ENCODE peak calls at places on chromosomes 11 and 22, in eight cellular contexts. One of them, this sample, is unnamed.

GRCh38 chr11:128207861-128208321 is 379.5 kb downstream of the ETS1 start:
- DNase-seq in NCI-H460: peak; percentile 55
- DNase-seq in activated T-cell treated with anti-CD3 and anti-CD28 coated beads for 1 hour: no peak
- DNase-seq in EL: peak; percentile 92
- DNase-seq in uterus: no peak
- DNase-seq in psoas muscle: no peak
- DNase-seq in activated naive CD4-positive, alpha-beta T cell treated with Interleukin-2 at 50 U/mL for 16 hours: no peak
- DNase-seq in tibial artery: no peak
- DNase-seq in this sample: no peak

GRCh38 chr11:85694385-85694980 is 8.5 kb upstream of the CCDC89 start:
- DNase-seq in NCI-H460: no peak
- DNase-seq in activated T-cell treated with anti-CD3 and anti-CD28 coated beads for 1 hour: no peak
- DNase-seq in uterus: no peak
- DNase-seq in tibial artery: no peak
- DNase-seq in psoas muscle: no peak
- DNase-seq in activated naive CD4-positive, alpha-beta T cell treated with Interleukin-2 at 50 U/mL for 16 hours: no peak
- DNase-seq in EL: peak; percentile 56
- DNase-seq in this sample: no peak

GRCh38 chr22:48520888-48521600 is 1306.6 kb downstream of the BRD1 start:
- DNase-seq in psoas muscle: no peak
- DNase-seq in activated T-cell treated with anti-CD3 and anti-CD28 coated beads for 1 hour: no peak
- DNase-seq in uterus: no peak
- DNase-seq in NCI-H460: no peak
- DNase-seq in tibial artery: no peak
- DNase-seq in EL: no peak
- DNase-seq in activated naive CD4-positive, alpha-beta T cell treated with Interleukin-2 at 50 U/mL for 16 hours: no peak
- DNase-seq in this sample: no peak

GRCh38 chr11:35546317-35546716 is 20.9 kb upstream of the PAMR1 start:
- DNase-seq in uterus: no peak
- DNase-seq in psoas muscle: no peak
- DNase-seq in NCI-H460: no peak
- DNase-seq in tibial artery: no peak
- DNase-seq in EL: no peak
- DNase-seq in activated naive CD4-positive, alpha-beta T cell treated with Interleukin-2 at 50 U/mL for 16 hours: no peak
- DNase-seq in activated T-cell treated with anti-CD3 and anti-CD28 coated beads for 1 hour: no peak
- DNase-seq in this sample: no peak

GRCh38 chr11:43601511-43601910 is 79.0 kb upstream of the HSD17B12 start:
- DNase-seq in uterus: no peak
- DNase-seq in tibial artery: no peak
- DNase-seq in activated naive CD4-positive, alpha-beta T cell treated with Interleukin-2 at 50 U/mL for 16 hours: no peak
- DNase-seq in psoas muscle: no peak
- DNase-seq in EL: no peak
- DNase-seq in activated T-cell treated with anti-CD3 and anti-CD28 coated beads for 1 hour: no peak
- DNase-seq in NCI-H460: no peak
- DNase-seq in this sample: no peak

GRCh38 chr11:47412152-47412746 is 3.9 kb downstream of the SLC39A13 start:
- DNase-seq in EL: peak; percentile 52
- DNase-seq in uterus: no peak
- DNase-seq in activated naive CD4-positive, alpha-beta T cell treated with Interleukin-2 at 50 U/mL for 16 hours: peak; percentile 67
- DNase-seq in tibial artery: no peak
- DNase-seq in activated T-cell treated with anti-CD3 and anti-CD28 coated beads for 1 hour: peak; percentile 51
- DNase-seq in psoas muscle: peak; percentile 63
- DNase-seq in NCI-H460: no peak
- DNase-seq in this sample: peak; percentile 72

GRCh38 chr11:26677566-26677965 is 44.3 kb downstream of the SLC5A12 start:
- DNase-seq in activated naive CD4-positive, alpha-beta T cell treated with Interleukin-2 at 50 U/mL for 16 hours: no peak
- DNase-seq in tibial artery: no peak
- DNase-seq in activated T-cell treated with anti-CD3 and anti-CD28 coated beads for 1 hour: no peak
- DNase-seq in NCI-H460: no peak
- DNase-seq in uterus: no peak
- DNase-seq in EL: no peak
- DNase-seq in psoas muscle: no peak
- DNase-seq in this sample: no peak

GRCh38 chr11:78800089-78800690 is 225.5 kb upstream of the NARS2 start:
- DNase-seq in psoas muscle: no peak
- DNase-seq in tibial artery: no peak
- DNase-seq in activated naive CD4-positive, alpha-beta T cell treated with Interleukin-2 at 50 U/mL for 16 hours: no peak
- DNase-seq in activated T-cell treated with anti-CD3 and anti-CD28 coated beads for 1 hour: no peak
- DNase-seq in NCI-H460: no peak
- DNase-seq in uterus: no peak
- DNase-seq in EL: no peak
- DNase-seq in this sample: no peak

GRCh38 chr11:126637800-126638175 is 282.3 kb downstream of the ST3GAL4 start:
- DNase-seq in uterus: no peak
- DNase-seq in tibial artery: no peak
- DNase-seq in EL: peak; percentile 94
- DNase-seq in NCI-H460: no peak
- DNase-seq in activated T-cell treated with anti-CD3 and anti-CD28 coated beads for 1 hour: no peak
- DNase-seq in psoas muscle: no peak
- DNase-seq in activated naive CD4-positive, alpha-beta T cell treated with Interleukin-2 at 50 U/mL for 16 hours: no peak
- DNase-seq in this sample: no peak

GRCh38 chr11:43788394-43788793 is 92.2 kb upstream of the ALKBH3 start:
- DNase-seq in psoas muscle: no peak
- DNase-seq in uterus: no peak
- DNase-seq in EL: no peak
- DNase-seq in NCI-H460: no peak
- DNase-seq in activated T-cell treated with anti-CD3 and anti-CD28 coated beads for 1 hour: no peak
- DNase-seq in tibial artery: peak; percentile 33
- DNase-seq in activated naive CD4-positive, alpha-beta T cell treated with Interleukin-2 at 50 U/mL for 16 hours: no peak
- DNase-seq in this sample: no peak

GRCh38 chr11:33018840-33019239 is 3.2 kb downstream of the DEPDC7 start:
- DNase-seq in psoas muscle: no peak
- DNase-seq in NCI-H460: no peak
- DNase-seq in uterus: no peak
- DNase-seq in tibial artery: no peak
- DNase-seq in activated T-cell treated with anti-CD3 and anti-CD28 coated beads for 1 hour: no peak
- DNase-seq in activated naive CD4-positive, alpha-beta T cell treated with Interleukin-2 at 50 U/mL for 16 hours: no peak
- DNase-seq in EL: no peak
- DNase-seq in this sample: no peak

GRCh38 chr11:126135182-126136176 is 72.8 kb upstream of the CDON start:
- DNase-seq in uterus: no peak
- DNase-seq in psoas muscle: no peak
- DNase-seq in NCI-H460: no peak
- DNase-seq in activated naive CD4-positive, alpha-beta T cell treated with Interleukin-2 at 50 U/mL for 16 hours: no peak
- DNase-seq in tibial artery: no peak
- DNase-seq in activated T-cell treated with anti-CD3 and anti-CD28 coated beads for 1 hour: no peak
- DNase-seq in EL: no peak
- DNase-seq in this sample: no peak

GRCh38 chr11:57255618-57256017 is 18.6 kb upstream of the APLNR start:
- DNase-seq in EL: peak; percentile 40
- DNase-seq in activated T-cell treated with anti-CD3 and anti-CD28 coated beads for 1 hour: no peak
- DNase-seq in tibial artery: no peak
- DNase-seq in uterus: no peak
- DNase-seq in psoas muscle: no peak
- DNase-seq in NCI-H460: no peak
- DNase-seq in activated naive CD4-positive, alpha-beta T cell treated with Interleukin-2 at 50 U/mL for 16 hours: no peak
- DNase-seq in this sample: no peak

GRCh38 chr22:45460288-45461109 is 42.2 kb upstream of the FBLN1 start:
- DNase-seq in activated naive CD4-positive, alpha-beta T cell treated with Interleukin-2 at 50 U/mL for 16 hours: no peak
- DNase-seq in EL: no peak
- DNase-seq in NCI-H460: no peak
- DNase-seq in uterus: peak; percentile 79
- DNase-seq in activated T-cell treated with anti-CD3 and anti-CD28 coated beads for 1 hour: no peak
- DNase-seq in tibial artery: peak; percentile 69
- DNase-seq in psoas muscle: peak; percentile 79
- DNase-seq in this sample: no peak

GRCh38 chr11:41784513-41785335 is 325.3 kb upstream of the LRRC4C start:
- DNase-seq in EL: no peak
- DNase-seq in psoas muscle: no peak
- DNase-seq in activated naive CD4-positive, alpha-beta T cell treated with Interleukin-2 at 50 U/mL for 16 hours: no peak
- DNase-seq in NCI-H460: no peak
- DNase-seq in tibial artery: no peak
- DNase-seq in uterus: no peak
- DNase-seq in activated T-cell treated with anti-CD3 and anti-CD28 coated beads for 1 hour: no peak
- DNase-seq in this sample: no peak

GRCh38 chr11:62444271-62444833 is 25.5 kb downstream of the SCGB1A1 start:
- DNase-seq in EL: peak; percentile 69
- DNase-seq in activated naive CD4-positive, alpha-beta T cell treated with Interleukin-2 at 50 U/mL for 16 hours: peak; percentile 36
- DNase-seq in tibial artery: peak; percentile 71
- DNase-seq in psoas muscle: peak; percentile 74
- DNase-seq in activated T-cell treated with anti-CD3 and anti-CD28 coated beads for 1 hour: peak; percentile 11
- DNase-seq in uterus: peak; percentile 82
- DNase-seq in NCI-H460: no peak
- DNase-seq in this sample: peak; percentile 49

GRCh38 chr22:16915711-16916110 is 90.5 kb upstream of the XKR3 start:
- DNase-seq in NCI-H460: no peak
- DNase-seq in tibial artery: no peak
- DNase-seq in psoas muscle: no peak
- DNase-seq in activated T-cell treated with anti-CD3 and anti-CD28 coated beads for 1 hour: no peak
- DNase-seq in uterus: no peak
- DNase-seq in EL: no peak
- DNase-seq in activated naive CD4-positive, alpha-beta T cell treated with Interleukin-2 at 50 U/mL for 16 hours: no peak
- DNase-seq in this sample: no peak

GRCh38 chr22:41523464-41524221 is 20.6 kb downstream of the POLR3H start:
- DNase-seq in uterus: no peak
- DNase-seq in activated T-cell treated with anti-CD3 and anti-CD28 coated beads for 1 hour: no peak
- DNase-seq in EL: peak; percentile 67
- DNase-seq in activated naive CD4-positive, alpha-beta T cell treated with Interleukin-2 at 50 U/mL for 16 hours: no peak
- DNase-seq in tibial artery: peak; percentile 45
- DNase-seq in NCI-H460: no peak
- DNase-seq in psoas muscle: peak; percentile 25
- DNase-seq in this sample: no peak

GRCh38 chr11:29343465-29344333 is 673.1 kb downstream of the KCNA4 start:
- DNase-seq in NCI-H460: peak; percentile 36
- DNase-seq in activated T-cell treated with anti-CD3 and anti-CD28 coated beads for 1 hour: peak; percentile 0
- DNase-seq in EL: peak; percentile 59
- DNase-seq in tibial artery: peak; percentile 22
- DNase-seq in psoas muscle: peak; percentile 31
- DNase-seq in uterus: peak; percentile 11
- DNase-seq in activated naive CD4-positive, alpha-beta T cell treated with Interleukin-2 at 50 U/mL for 16 hours: peak; percentile 13
- DNase-seq in this sample: no peak

GRCh38 chr11:64742940-64743590 is 877 bp downstream of the RASGRP2 start:
- DNase-seq in NCI-H460: peak; percentile 27
- DNase-seq in activated T-cell treated with anti-CD3 and anti-CD28 coated beads for 1 hour: peak; percentile 67
- DNase-seq in uterus: peak; percentile 78
- DNase-seq in EL: peak; percentile 52
- DNase-seq in psoas muscle: peak; percentile 87
- DNase-seq in activated naive CD4-positive, alpha-beta T cell treated with Interleukin-2 at 50 U/mL for 16 hours: peak; percentile 82
- DNase-seq in tibial artery: peak; percentile 76
- DNase-seq in this sample: peak; percentile 96

GRCh38 chr11:61947486-61948210 is 2.5 kb upstream of the BEST1 start:
- DNase-seq in NCI-H460: peak; percentile 81
- DNase-seq in EL: peak; percentile 84
- DNase-seq in psoas muscle: peak; percentile 87
- DNase-seq in uterus: peak; percentile 95
- DNase-seq in activated naive CD4-positive, alpha-beta T cell treated with Interleukin-2 at 50 U/mL for 16 hours: peak; percentile 67
- DNase-seq in tibial artery: peak; percentile 97
- DNase-seq in activated T-cell treated with anti-CD3 and anti-CD28 coated beads for 1 hour: peak; percentile 49
- DNase-seq in this sample: peak; percentile 68

GRCh38 chr11:59918987-59919589 is 19.1 kb upstream of the OOSP1 start:
- DNase-seq in tibial artery: peak; percentile 23
- DNase-seq in EL: peak; percentile 76
- DNase-seq in NCI-H460: peak; percentile 33
- DNase-seq in psoas muscle: no peak
- DNase-seq in uterus: no peak
- DNase-seq in activated T-cell treated with anti-CD3 and anti-CD28 coated beads for 1 hour: no peak
- DNase-seq in activated naive CD4-positive, alpha-beta T cell treated with Interleukin-2 at 50 U/mL for 16 hours: no peak
- DNase-seq in this sample: no peak

GRCh38 chr11:58028687-58029411 is 1.9 kb upstream of the OR6Q1 start:
- DNase-seq in activated naive CD4-positive, alpha-beta T cell treated with Interleukin-2 at 50 U/mL for 16 hours: no peak
- DNase-seq in uterus: peak; percentile 16
- DNase-seq in NCI-H460: no peak
- DNase-seq in activated T-cell treated with anti-CD3 and anti-CD28 coated beads for 1 hour: no peak
- DNase-seq in tibial artery: peak; percentile 25
- DNase-seq in EL: no peak
- DNase-seq in psoas muscle: no peak
- DNase-seq in this sample: no peak